ENCODE peak calls at places on chromosomes 3 and 15, in five cellular contexts. One of them, this sample, is unnamed.

GRCh38 chr3:140563206-140563605 is 114.7 kb upstream of the TRIM42 start:
- DNase-seq in suprapubic skin: no peak
- DNase-seq in brain microvascular endothelial cell: no peak
- DNase-seq in GM23338: no peak
- DNase-seq in PC-9: no peak
- DNase-seq in this sample: no peak

GRCh38 chr3:73707772-73708171 is 83.0 kb upstream of the PDZRN3 start:
- DNase-seq in suprapubic skin: no peak
- DNase-seq in brain microvascular endothelial cell: no peak
- DNase-seq in GM23338: no peak
- DNase-seq in PC-9: no peak
- DNase-seq in this sample: no peak

GRCh38 chr3:48634661-48635221 is 520 bp downstream of the SLC26A6 start:
- DNase-seq in suprapubic skin: peak
- DNase-seq in brain microvascular endothelial cell: peak
- DNase-seq in GM23338: peak
- DNase-seq in PC-9: peak
- DNase-seq in this sample: peak

GRCh38 chr15:23467110-23467600 is 20.1 kb upstream of the GOLGA6L2 start:
- DNase-seq in suprapubic skin: no peak
- DNase-seq in brain microvascular endothelial cell: no peak
- DNase-seq in GM23338: peak
- DNase-seq in PC-9: no peak
- DNase-seq in this sample: no peak

GRCh38 chr3:72274511-72275295 is 489.8 kb upstream of the PROK2 start:
- DNase-seq in suprapubic skin: peak
- DNase-seq in brain microvascular endothelial cell: peak
- DNase-seq in GM23338: no peak
- DNase-seq in PC-9: no peak
- DNase-seq in this sample: peak

GRCh38 chr3:131658115-131658514 is 155.3 kb upstream of the MRPL3 start:
- DNase-seq in suprapubic skin: no peak
- DNase-seq in brain microvascular endothelial cell: no peak
- DNase-seq in GM23338: no peak
- DNase-seq in PC-9: peak
- DNase-seq in this sample: no peak

GRCh38 chr15:71577071-71577470 is 233.3 kb upstream of the NR2E3 start:
- DNase-seq in suprapubic skin: no peak
- DNase-seq in brain microvascular endothelial cell: no peak
- DNase-seq in GM23338: no peak
- DNase-seq in PC-9: no peak
- DNase-seq in this sample: no peak

GRCh38 chr3:187136936-187137335 is 2.4 kb downstream of the RPL39L start:
- DNase-seq in suprapubic skin: no peak
- DNase-seq in brain microvascular endothelial cell: peak
- DNase-seq in GM23338: no peak
- DNase-seq in PC-9: peak
- DNase-seq in this sample: no peak

GRCh38 chr15:31157644-31158069 is 56.1 kb upstream of the TRPM1 start:
- DNase-seq in suprapubic skin: no peak
- DNase-seq in brain microvascular endothelial cell: no peak
- DNase-seq in GM23338: no peak
- DNase-seq in PC-9: no peak
- DNase-seq in this sample: no peak

DNA sequence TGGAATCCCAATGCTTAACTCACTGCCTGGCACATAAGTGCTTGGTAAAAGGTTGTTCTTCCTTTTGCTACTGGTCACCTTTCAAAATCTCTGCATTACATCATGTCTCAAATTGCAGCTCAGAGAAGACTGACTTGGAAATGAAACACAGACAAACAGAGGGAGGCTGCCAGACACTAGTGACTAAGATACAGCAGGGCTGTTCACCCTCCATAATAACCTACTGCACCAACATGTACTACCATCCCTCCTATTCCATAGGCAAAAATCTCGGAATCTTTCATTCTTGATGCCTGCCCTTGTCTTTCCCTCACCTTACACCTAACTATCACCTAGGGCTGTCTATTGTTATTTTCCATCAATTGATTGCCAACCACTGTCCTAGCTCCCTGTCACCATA is 502.3 kb upstream of the ADAMTS9 start:
- DNase-seq in suprapubic skin: no peak
- DNase-seq in brain microvascular endothelial cell: no peak
- DNase-seq in GM23338: no peak
- DNase-seq in PC-9: no peak
- DNase-seq in this sample: no peak
- TF ChIP-seq CTCF in suprapubic skin: no peak
- TF ChIP-seq CTCF in brain microvascular endothelial cell: no peak
- TF ChIP-seq CTCF in GM23338: no peak
- TF ChIP-seq CTCF in PC-9: no peak
- TF ChIP-seq CTCF in this sample: no peak

GRCh38 chr3:10249833-10250232 is 1.6 kb downstream of the TATDN2 start:
- DNase-seq in suprapubic skin: no peak
- DNase-seq in brain microvascular endothelial cell: no peak
- DNase-seq in GM23338: no peak
- DNase-seq in PC-9: no peak
- DNase-seq in this sample: no peak
- H3K27ac ChIP-seq in suprapubic skin: peak
- H3K27ac ChIP-seq in brain microvascular endothelial cell: no peak
- H3K27ac ChIP-seq in GM23338: no peak
- H3K27ac ChIP-seq in PC-9: no peak
- H3K27ac ChIP-seq in this sample: peak

GRCh38 chr15:96307856-96308394 is 22.6 kb upstream of the NR2F2 start:
- DNase-seq in suprapubic skin: no peak
- DNase-seq in brain microvascular endothelial cell: no peak
- DNase-seq in GM23338: no peak
- DNase-seq in PC-9: no peak
- DNase-seq in this sample: no peak
- H3K4me3 ChIP-seq in suprapubic skin: no peak
- H3K4me3 ChIP-seq in brain microvascular endothelial cell: no peak
- H3K4me3 ChIP-seq in GM23338: no peak
- H3K4me3 ChIP-seq in PC-9: no peak
- H3K4me3 ChIP-seq in this sample: no peak

DNA sequence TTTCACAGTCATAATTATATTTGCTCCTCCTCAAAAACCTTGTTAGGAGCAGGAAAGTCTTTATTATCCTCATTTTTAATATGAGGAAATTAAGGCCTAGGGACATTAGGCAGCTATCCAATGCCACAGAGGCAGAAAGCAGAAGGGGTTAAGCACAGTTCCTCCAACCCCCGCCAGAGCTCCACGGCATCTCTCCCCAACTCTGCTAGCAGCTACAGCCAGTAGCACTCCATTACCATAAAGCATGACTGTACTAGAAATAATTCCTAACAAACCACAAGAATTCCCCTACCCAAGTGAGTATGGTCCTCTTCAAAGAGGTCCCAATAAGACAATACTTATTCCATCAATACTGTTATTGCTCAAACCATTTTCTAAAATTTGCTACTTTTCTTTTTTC is 9.8 kb downstream of the HEG1 start:
- DNase-seq in suprapubic skin: no peak
- DNase-seq in brain microvascular endothelial cell: peak
- DNase-seq in GM23338: no peak
- DNase-seq in PC-9: no peak
- DNase-seq in this sample: no peak
- TF ChIP-seq CTCF in suprapubic skin: no peak
- TF ChIP-seq CTCF in brain microvascular endothelial cell: peak
- TF ChIP-seq CTCF in GM23338: no peak
- TF ChIP-seq CTCF in PC-9: no peak
- TF ChIP-seq CTCF in this sample: no peak

GRCh38 chr15:79898369-79898768 is 1.6 kb upstream of the MTHFS start:
- DNase-seq in suprapubic skin: no peak
- DNase-seq in brain microvascular endothelial cell: no peak
- DNase-seq in GM23338: no peak
- DNase-seq in PC-9: no peak
- DNase-seq in this sample: no peak
- H3K27ac ChIP-seq in suprapubic skin: no peak
- H3K27ac ChIP-seq in brain microvascular endothelial cell: no peak
- H3K27ac ChIP-seq in GM23338: peak
- H3K27ac ChIP-seq in PC-9: peak
- H3K27ac ChIP-seq in this sample: no peak

DNA sequence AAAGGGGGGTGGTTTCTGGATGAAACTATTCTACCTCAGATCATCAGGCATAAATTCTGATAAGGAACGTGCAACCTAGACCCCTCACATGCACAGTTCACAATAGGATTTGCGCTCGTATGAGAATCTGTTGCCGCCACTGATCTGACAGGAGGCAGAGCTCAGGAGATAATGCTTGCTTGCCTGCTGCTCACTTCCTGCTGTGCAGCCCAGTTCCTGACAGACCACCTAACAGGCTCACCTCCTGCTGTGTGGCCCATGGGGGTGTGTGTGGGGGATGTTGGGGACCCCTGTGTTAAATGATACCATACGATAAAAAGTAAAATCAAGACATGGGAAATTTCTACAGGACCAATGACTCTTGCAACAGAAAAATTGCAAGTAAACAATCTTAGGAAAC is 24.0 kb downstream of the CP start:
- DNase-seq in suprapubic skin: no peak
- DNase-seq in brain microvascular endothelial cell: no peak
- DNase-seq in GM23338: peak
- DNase-seq in PC-9: no peak
- DNase-seq in this sample: no peak
- H3K4me3 ChIP-seq in suprapubic skin: no peak
- H3K4me3 ChIP-seq in brain microvascular endothelial cell: peak
- H3K4me3 ChIP-seq in GM23338: peak
- H3K4me3 ChIP-seq in PC-9: no peak
- H3K4me3 ChIP-seq in this sample: no peak